ENCODE peak calls at places on chromosomes 13 and 19, in eight cellular contexts. Z is NCI-H1417 treated with DMSO at 0.1 percent for 48 hours; B is HL-60; U is effector CD4-positive, alpha-beta T cell; E is adrenal gland; G is stimulated activated CD8-positive, alpha-beta memory T cell treated with anti-CD3 and anti-CD28 coated beads, Interleukin-7, amount 100 ng/mL, for 4 hours; Q is RWPE1; A is sigmoid colon. P is an unnamed sample.
A peak's percentile ranks its signal among the peaks of the same experiment; 100 is the strongest.

GRCh38 chr13:112260108-112261055 is 115.8 kb upstream of the SPACA7 start:
- DNase-seq in Z (no peak), B (no peak), U (no peak), E (no peak), G (no peak), Q (no peak), A (no peak), P (no peak)

GRCh38 chr19:9848060-9848459 is 12.9 kb downstream of the PIN1 start:
- DNase-seq in Z (no peak), B (no peak), U (peak; percentile 21), E (no peak), G (no peak), Q (no peak), A (no peak), P (no peak)

GRCh38 chr19:38144667-38145066 is 79.4 kb downstream of the DPF1 start:
- DNase-seq in Z (no peak), B (no peak), U (no peak), E (no peak), G (no peak), Q (no peak), A (no peak), P (no peak)

GRCh38 chr19:982567-983170 is 1.5 kb upstream of the WDR18 start:
- DNase-seq in Z (peak; percentile 32), B (peak; percentile 55), U (peak; percentile 67), E (peak; percentile 72), G (peak; percentile 31), Q (peak; percentile 89), A (peak; percentile 80), P (no peak)

GRCh38 chr19:14150770-14151661 is 14.6 kb upstream of the ASF1B start:
- DNase-seq in Z (no peak), B (no peak), U (no peak), E (no peak), G (no peak), Q (no peak), A (no peak), P (no peak)

GRCh38 chr19:50793558-50794065 is 3.4 kb downstream of the ACP4 start:
- DNase-seq in Z (no peak), B (no peak), U (no peak), E (no peak), G (no peak), Q (no peak), A (no peak), P (no peak)

GRCh38 chr19:10009269-10009665 is 1.0 kb downstream of the COL5A3 start:
- DNase-seq in Z (no peak), B (no peak), U (peak; percentile 16), E (peak; percentile 53), G (no peak), Q (peak; percentile 60), A (peak; percentile 89), P (no peak)

GRCh38 chr19:47518854-47519253 is 4.0 kb upstream of the NAPA start:
- DNase-seq in Z (no peak), B (no peak), U (no peak), E (no peak), G (no peak), Q (no peak), A (no peak), P (no peak)

GRCh38 chr19:294819-295686 is 3.9 kb upstream of the PLPP2 start:
- DNase-seq in Z (no peak), B (no peak), U (peak; percentile 28), E (peak; percentile 50), G (no peak), Q (peak; percentile 35), A (no peak), P (no peak)

GRCh38 chr19:29380581-29380980 is 145.2 kb upstream of the VSTM2B start:
- DNase-seq in Z (no peak), B (no peak), U (no peak), E (no peak), G (no peak), Q (no peak), A (peak; percentile 58), P (no peak)

GRCh38 chr13:84844473-84844872 is 954.7 kb downstream of the SLITRK6 start:
- DNase-seq in Z (no peak), B (no peak), U (no peak), E (no peak), G (no peak), Q (peak; percentile 18), A (no peak), P (no peak)

GRCh38 chr19:53381376-53381775 is 13.6 kb upstream of the ZNF765 start:
- DNase-seq in Z (no peak), B (no peak), U (no peak), E (no peak), G (no peak), Q (no peak), A (no peak), P (no peak)

GRCh38 chr13:50366488-50367174 is 351.4 kb downstream of the KCNRG start:
- DNase-seq in Z (peak; percentile 99), B (no peak), U (no peak), E (no peak), G (no peak), Q (no peak), A (no peak), P (no peak)

GRCh38 chr19:2549701-2550191 is 73.8 kb downstream of the GADD45B start:
- DNase-seq in Z (no peak), B (no peak), U (no peak), E (peak; percentile 80), G (no peak), Q (no peak), A (peak; percentile 96), P (peak; percentile 92)

GRCh38 chr19:43623889-43624670 is 4.7 kb upstream of the ZNF428 start:
- DNase-seq in Z (no peak), B (no peak), U (no peak), E (no peak), G (no peak), Q (no peak), A (no peak), P (no peak)

GRCh38 chr19:30799854-30800755 is 427.9 kb downstream of the ZNF536 start:
- DNase-seq in Z (no peak), B (no peak), U (no peak), E (peak; percentile 55), G (no peak), Q (peak; percentile 45), A (no peak), P (no peak)

GRCh38 chr19:2168619-2169424 is 5.1 kb downstream of the DOT1L start:
- DNase-seq in Z (no peak), B (peak; percentile 74), U (peak; percentile 28), E (peak; percentile 99), G (peak; percentile 73), Q (peak; percentile 93), A (peak; percentile 97), P (peak; percentile 95)